ENCODE peak calls at places on chromosomes 1 and 21, in five cellular contexts. J is K562, U is HCT116, T is GM12878, S is H1. O is an unnamed sample.

GRCh38 chr1:63601463-63601862 is 8.3 kb downstream of the PGM1 start:
- DNase-seq in J (no peak), U (no peak), T (no peak), S (no peak), O (no peak)

GRCh38 chr1:63010898-63011660 is 227.1 kb downstream of the ATG4C start:
- DNase-seq in J (no peak), U (no peak), T (no peak), S (no peak), O (no peak)

GRCh38 chr1:27098447-27099153 is 56.3 kb downstream of the SLC9A1 start:
- DNase-seq in J (no peak), U (no peak), T (no peak), S (no peak), O (no peak)

GRCh38 chr1:194209920-194210319 is 1023.5 kb upstream of the B3GALT2 start:
- DNase-seq in J (no peak), U (no peak), T (no peak), S (no peak), O (no peak)

GRCh38 chr1:52032124-52032784 is 1.4 kb downstream of the KTI12 start:
- DNase-seq in J (peak; percentile 23), U (no peak), T (no peak), S (no peak), O (no peak)

GRCh38 chr1:61115436-61115835 is 33.1 kb downstream of the NFIA start:
- DNase-seq in J (peak; percentile 18), U (no peak), T (no peak), S (no peak), O (no peak)

GRCh38 chr1:15027515-15027948 is 126.0 kb upstream of the TMEM51 start:
- DNase-seq in J (peak; percentile 76), U (peak; percentile 22), T (no peak), S (no peak), O (peak; percentile 70)

GRCh38 chr1:22976461-22977243 is 4.0 kb upstream of the LACTBL1 start:
- DNase-seq in J (peak; percentile 87), U (peak; percentile 78), T (peak; percentile 40), S (peak; percentile 57), O (peak; percentile 82)

GRCh38 chr1:43766086-43766784 is 58.9 kb downstream of the ST3GAL3 start:
- DNase-seq in J (no peak), U (no peak), T (no peak), S (no peak), O (no peak)

GRCh38 chr1:86582161-86582560 is 35.3 kb downstream of the CLCA4 start:
- DNase-seq in J (no peak), U (no peak), T (no peak), S (no peak), O (no peak)

GRCh38 chr1:107817909-107818308 is 147.1 kb downstream of the VAV3 start:
- DNase-seq in J (no peak), U (no peak), T (no peak), S (no peak), O (peak; percentile 9)

GRCh38 chr1:246784621-246785535 is 60.7 kb downstream of the SCCPDH start:
- DNase-seq in J (no peak), U (no peak), T (no peak), S (no peak), O (no peak)

DNA sequence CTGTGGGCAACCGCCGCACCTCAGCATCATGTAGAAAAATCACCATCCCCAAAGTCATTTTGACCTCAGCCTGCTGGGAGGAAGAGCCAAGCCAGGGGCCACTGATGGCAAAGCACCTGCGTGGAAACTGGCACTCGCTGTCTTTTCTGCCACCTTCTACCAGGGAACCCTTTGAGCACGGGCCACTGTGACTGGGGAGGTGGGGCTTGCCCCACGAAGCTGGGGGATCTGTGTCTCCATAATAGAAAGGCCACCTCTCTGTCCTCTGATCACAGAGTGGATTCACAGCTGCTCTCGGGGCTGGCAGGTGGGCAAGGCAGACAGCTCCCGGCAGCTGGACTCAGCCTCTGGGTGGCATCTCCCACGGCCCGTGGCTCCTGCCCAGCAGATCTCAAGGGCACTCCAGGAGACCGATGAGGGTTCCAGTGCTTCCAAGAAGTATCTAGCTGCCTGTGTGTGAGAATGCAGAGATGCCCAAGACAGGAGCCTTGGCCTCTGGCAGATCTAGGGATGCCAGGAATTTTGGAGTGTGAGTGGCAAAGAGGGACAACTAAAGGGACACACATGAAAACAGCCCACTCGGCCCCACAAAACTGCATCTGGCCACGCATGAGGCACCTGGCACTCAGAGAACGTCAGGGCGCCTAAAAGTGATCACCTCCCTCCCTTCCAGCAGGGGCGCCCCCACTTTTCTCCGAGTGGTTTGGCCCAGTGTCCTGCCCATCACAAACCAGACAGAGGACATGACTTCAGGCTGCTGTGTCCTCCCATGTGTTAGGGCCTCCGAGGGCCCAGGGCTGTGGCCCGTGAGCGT is 102.6 kb downstream of the PDE9A start:
- DNase-seq in J (no peak), U (no peak), T (no peak), S (no peak), O (no peak)
- TF ChIP-seq JUND in J (no peak), U (no peak), T (no peak), S (no peak), O (no peak)

GRCh38 chr1:201561195-201561564 is 22.3 kb downstream of the NAV1 start:
- DNase-seq in J (no peak), U (no peak), T (no peak), S (no peak), O (no peak)
- TF ChIP-seq JUND in J (no peak), U (no peak), T (no peak), S (no peak), O (no peak)

GRCh38 chr1:220135755-220136154 is 41.8 kb downstream of the IARS2 start:
- DNase-seq in J (no peak), U (no peak), T (no peak), S (no peak), O (no peak)
- TF ChIP-seq JUND in J (no peak), U (no peak), T (no peak), S (no peak), O (no peak)

GRCh38 chr1:224067621-224068457 is 46.1 kb upstream of the FBXO28 start:
- DNase-seq in J (peak; percentile 38), U (no peak), T (no peak), S (no peak), O (no peak)

GRCh38 chr1:224068458-224068770 is 45.5 kb upstream of the FBXO28 start:
- DNase-seq in J (no peak), U (no peak), T (no peak), S (no peak), O (no peak)

GRCh38 chr1:224067207-224067606 is 46.7 kb upstream of the FBXO28 start:
- DNase-seq in J (no peak), U (no peak), T (no peak), S (no peak), O (no peak)

GRCh38 chr1:224064150-224064549 is 49.8 kb upstream of the FBXO28 start:
- DNase-seq in J (no peak), U (no peak), T (no peak), S (no peak), O (no peak)

GRCh38 chr1:224065455-224065854 is 48.5 kb upstream of the FBXO28 start:
- DNase-seq in J (no peak), U (no peak), T (no peak), S (no peak), O (peak; percentile 59)
- TF ChIP-seq JUND in J (no peak), U (peak; percentile 36), T (no peak), S (no peak), O (no peak)

DNA sequence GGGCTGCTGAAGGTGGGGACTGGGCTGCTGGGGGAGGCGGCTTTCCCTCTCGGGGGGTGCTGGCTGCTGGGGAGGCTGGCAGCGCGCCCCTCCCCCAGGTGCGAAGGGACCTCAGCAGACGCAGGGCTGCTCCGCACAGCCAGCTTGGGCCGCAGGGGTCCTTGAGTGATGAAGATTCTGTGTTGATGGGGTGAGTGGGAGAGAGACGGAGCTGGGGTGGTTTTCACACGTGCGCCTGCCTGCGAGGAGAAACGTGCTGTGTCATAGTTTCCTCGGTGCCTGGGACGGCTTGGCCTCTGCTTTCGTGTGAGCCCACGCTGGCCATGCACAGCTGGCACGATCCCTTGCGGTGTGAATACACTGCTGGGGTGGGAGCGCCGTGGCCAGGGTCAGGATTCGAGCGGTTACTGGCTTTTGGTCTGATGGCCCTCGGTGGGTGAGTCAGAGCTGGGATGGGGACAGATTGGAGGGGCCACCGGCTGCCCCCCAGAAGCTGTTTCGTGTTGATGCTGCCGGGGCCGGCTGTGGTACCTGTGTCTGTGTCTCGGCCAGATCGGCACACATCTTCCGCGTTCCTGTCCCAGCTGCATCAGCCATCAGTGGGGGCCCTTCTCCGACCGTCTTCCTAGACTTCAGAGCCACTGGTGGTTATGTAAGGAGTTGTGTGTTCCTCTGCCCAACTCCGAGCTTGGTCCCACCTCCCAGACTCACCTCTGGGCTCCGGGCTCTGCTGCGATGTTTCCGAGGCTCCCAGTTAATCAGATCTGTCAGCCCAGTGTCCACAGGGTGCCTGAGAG is 24.9 kb downstream of the PRKCZ start:
- DNase-seq in J (no peak), U (no peak), T (no peak), S (no peak), O (no peak)
- TF ChIP-seq JUND in J (no peak), U (no peak), T (no peak), S (no peak), O (no peak)

DNA sequence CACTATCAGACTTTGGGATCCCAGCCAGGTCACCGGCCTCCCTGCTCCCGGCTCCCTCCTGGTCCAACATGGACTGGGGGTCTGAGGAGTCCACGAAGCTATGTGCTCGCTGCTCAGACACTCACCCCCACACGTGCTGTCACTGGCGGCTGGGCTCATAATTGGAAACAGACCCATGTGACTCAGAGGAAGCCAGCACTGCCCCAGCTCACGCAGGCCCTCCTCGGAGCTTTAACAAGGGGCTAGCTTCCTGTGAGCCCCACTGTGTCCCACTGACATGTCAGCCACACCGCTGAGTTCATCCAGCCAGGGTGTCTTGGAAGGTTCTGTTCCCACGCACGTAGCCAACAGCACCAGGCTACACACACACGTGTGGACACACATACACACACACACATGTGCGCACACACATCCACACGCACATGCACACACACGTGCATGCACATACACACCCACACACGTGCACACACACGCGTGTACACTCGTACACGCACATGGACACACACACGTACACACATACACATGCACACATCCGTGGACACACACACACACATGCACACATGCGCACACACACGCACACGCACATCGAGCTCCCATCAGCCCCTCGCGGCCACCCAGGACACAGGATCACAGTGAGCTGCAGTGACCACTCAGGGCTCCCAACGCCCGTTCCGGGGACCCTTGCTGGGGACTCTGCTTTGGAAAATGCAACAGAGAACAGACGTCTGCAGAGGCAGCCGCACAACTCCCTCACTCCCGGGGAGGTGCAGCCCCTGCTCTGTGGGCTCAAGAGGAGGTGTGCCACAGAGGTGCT is 18.3 kb upstream of the COL6A2 start:
- DNase-seq in J (no peak), U (no peak), T (no peak), S (no peak), O (no peak)
- TF ChIP-seq JUND in J (no peak), U (no peak), T (no peak), S (no peak), O (no peak)

O was measured in T47D.